ENCODE peak calls at places on chromosomes 16 and 17, in nine cellular contexts. T is lower leg skin, W is A673, K is lower lobe of right lung, N is GM12878, Y is uterus, H is body of pancreas, I is fibroblast of lung, C is fibroblast of mammary gland. A is an unnamed sample.

GRCh38 chr17:1110844-1111598 is 68.8 kb downstream of the ABR start:
- DNase-seq in N (no peak), H (peak; percentile 41), W (peak; percentile 88), I (peak; percentile 70), K (peak; percentile 87), Y (peak; percentile 72), T (no peak), C (peak; percentile 85), A (no peak)

GRCh38 chr17:7589204-7589868 is 558 bp downstream of the SOX15 start:
- DNase-seq in Y (peak; percentile 88), K (peak; percentile 90), W (peak; percentile 90), I (peak; percentile 85), N (no peak), C (peak; percentile 88), T (peak; percentile 80), H (peak; percentile 85), A (peak; percentile 89)

GRCh38 chr17:75994802-75995350 is 5.8 kb upstream of the CDK3 start:
- DNase-seq in N (no peak), H (no peak), C (no peak), K (no peak), W (no peak), I (no peak), Y (no peak), T (no peak), A (no peak)

GRCh38 chr17:72997559-72997958 is 94.9 kb downstream of the SLC39A11 start:
- DNase-seq in W (no peak), T (no peak), I (no peak), Y (no peak), N (no peak), K (no peak), C (no peak), H (no peak), A (no peak)

GRCh38 chr16:30786936-30787612 is at the start of gene ZNF629:
- DNase-seq in T (peak; percentile 62), Y (peak; percentile 71), C (peak; percentile 62), H (peak; percentile 75), N (no peak), W (peak; percentile 78), I (peak; percentile 77), K (peak; percentile 75), A (peak; percentile 82)

GRCh38 chr16:17578921-17579876 is 108.4 kb upstream of the XYLT1 start:
- DNase-seq in N (peak; percentile 28), W (peak; percentile 56), C (peak; percentile 85), H (peak; percentile 65), I (peak; percentile 83), T (peak; percentile 80), K (no peak), Y (peak; percentile 48), A (peak; percentile 63)

GRCh38 chr17:78674595-78675315 is 97.6 kb upstream of the DNAH17 start:
- DNase-seq in H (peak; percentile 65), Y (no peak), K (no peak), C (no peak), W (peak; percentile 37), I (no peak), N (no peak), T (no peak), A (no peak)

GRCh38 chr17:1724869-1725641 is 551 bp downstream of the WDR81 start:
- DNase-seq in C (no peak), K (peak; percentile 72), W (peak; percentile 28), I (no peak), H (no peak), N (no peak), T (no peak), Y (peak; percentile 33), A (no peak)

GRCh38 chr17:17681744-17682292 is 560 bp downstream of the RAI1 start:
- DNase-seq in N (no peak), I (no peak), W (peak; percentile 52), K (no peak), C (no peak), H (peak; percentile 40), T (peak; percentile 32), Y (peak; percentile 55), A (peak; percentile 80)

GRCh38 chr16:68756250-68757051 is 19.4 kb downstream of the CDH1 start:
- DNase-seq in N (peak; percentile 94), H (peak; percentile 75), K (peak; percentile 81), I (no peak), W (no peak), T (peak; percentile 69), C (no peak), Y (no peak), A (no peak)

GRCh38 chr16:69260019-69260418 is 51.1 kb upstream of the VPS4A start:
- DNase-seq in H (peak; percentile 11), T (no peak), C (no peak), W (no peak), I (no peak), Y (no peak), K (no peak), N (no peak), A (no peak)

GRCh38 chr16:17106243-17106791 is 364.4 kb downstream of the XYLT1 start:
- DNase-seq in N (peak; percentile 17), H (no peak), W (no peak), T (no peak), C (no peak), K (no peak), Y (no peak), I (no peak), A (no peak)

GRCh38 chr17:29010586-29010985 is 4.8 kb upstream of the SEZ6 start:
- DNase-seq in I (no peak), N (no peak), W (no peak), H (no peak), Y (no peak), K (no peak), C (no peak), T (no peak), A (no peak)

DNA sequence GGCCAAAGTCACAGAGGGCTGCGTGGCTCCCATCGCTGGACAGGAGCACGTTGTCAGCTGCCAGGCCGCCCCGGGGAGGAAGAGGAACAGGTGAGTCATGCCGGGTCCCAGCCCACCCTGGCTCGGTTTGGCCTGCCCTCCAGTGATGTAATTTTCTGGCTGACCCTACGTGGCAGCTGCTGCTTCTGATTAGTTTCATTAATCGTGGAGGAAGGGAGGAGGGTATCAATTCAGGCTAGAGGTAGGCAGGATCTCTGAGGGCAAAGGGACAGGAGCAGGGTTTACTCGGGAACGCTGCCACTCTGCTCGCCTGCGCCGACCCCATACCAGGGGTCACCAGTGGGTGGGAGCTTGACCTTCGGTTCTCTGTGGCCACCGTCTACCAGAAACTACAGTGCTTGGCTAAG is 11.7 kb upstream of the SPATA32 start:
- DNase-seq in T (no peak), K (no peak), N (no peak), C (peak; percentile 76), I (no peak), H (no peak), W (no peak), Y (no peak), A (no peak)
- TF ChIP-seq CTCF in T (no peak), K (no peak), N (no peak), C (no peak), I (no peak), H (no peak), W (no peak), Y (no peak), A (no peak)

GRCh38 chr17:57288034-57288752 is 31.9 kb downstream of the MSI2 start:
- DNase-seq in T (no peak), N (no peak), Y (no peak), I (peak; percentile 56), H (no peak), W (no peak), C (peak; percentile 25), K (no peak), A (no peak)
- H3K4me3 ChIP-seq in T (no peak overlapping the region), N (no peak overlapping the region), Y (no peak overlapping the region), I (no peak overlapping the region), H (no peak overlapping the region), W (no peak overlapping the region), C (no peak overlapping the region), K (no peak overlapping the region), A (no peak overlapping the region)

GRCh38 chr17:41617698-41618097 is 5.1 kb upstream of the KRT16 start:
- DNase-seq in W (no peak), H (no peak), N (no peak), T (no peak), K (no peak), Y (no peak), C (no peak), I (no peak), A (no peak)
- TF ChIP-seq CTCF in W (no peak), H (no peak), N (no peak), T (no peak), K (no peak), Y (no peak), C (no peak), I (no peak), A (no peak)

GRCh38 chr17:81340606-81341346 is 45.7 kb upstream of the SLC38A10 start:
- DNase-seq in H (peak; percentile 83), K (no peak), W (no peak), T (no peak), Y (no peak), N (no peak), C (no peak), I (peak; percentile 50), A (peak; percentile 48)
- H3K4me3 ChIP-seq in H (no peak overlapping the region), K (peak overlapping the region; percentile 69), W (peak overlapping the region; percentile 78), T (no peak overlapping the region), Y (peak overlapping the region; percentile 89), N (no peak overlapping the region), C (peak overlapping the region; percentile 12), I (no peak overlapping the region), A (peak overlapping the region; percentile 31)

DNA sequence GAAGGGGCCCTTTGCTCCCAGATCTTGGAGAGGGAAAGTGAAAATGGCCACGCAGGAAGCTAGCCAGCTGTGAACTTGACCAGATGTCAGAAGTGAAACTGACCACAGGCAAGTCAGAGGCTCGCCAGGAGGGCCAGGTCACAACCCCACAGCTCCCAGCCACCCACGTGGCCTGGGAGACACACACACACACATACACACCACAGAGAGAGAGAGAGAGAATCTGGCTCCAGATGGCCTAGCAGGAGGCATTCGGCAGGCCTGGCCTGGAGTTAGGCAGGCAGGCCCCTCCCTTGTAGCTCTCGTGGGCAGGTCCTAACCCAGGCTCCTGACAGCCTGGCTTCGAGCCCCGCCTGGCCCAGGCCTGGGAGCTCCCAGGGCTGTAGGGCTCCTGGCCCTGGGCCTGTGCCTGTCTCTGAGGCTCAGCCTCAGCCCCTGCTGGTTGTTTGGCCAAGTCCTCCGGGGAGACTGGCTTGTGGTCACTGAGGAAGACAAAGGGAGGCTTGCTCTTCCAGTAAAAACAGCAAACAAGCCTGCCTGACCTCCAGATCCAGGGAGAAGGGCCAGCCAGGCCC is 20.2 kb downstream of the NGFR start:
- DNase-seq in T (peak; percentile 83), N (peak; percentile 55), I (peak; percentile 99), C (peak; percentile 99), W (no peak), Y (peak; percentile 92), K (peak; percentile 82), H (peak; percentile 91), A (peak; percentile 91)
- TF ChIP-seq CTCF in T (no peak), N (no peak), I (peak; percentile 37), C (peak; percentile 41), W (no peak), Y (peak; percentile 16), K (no peak), H (no peak), A (no peak)

DNA sequence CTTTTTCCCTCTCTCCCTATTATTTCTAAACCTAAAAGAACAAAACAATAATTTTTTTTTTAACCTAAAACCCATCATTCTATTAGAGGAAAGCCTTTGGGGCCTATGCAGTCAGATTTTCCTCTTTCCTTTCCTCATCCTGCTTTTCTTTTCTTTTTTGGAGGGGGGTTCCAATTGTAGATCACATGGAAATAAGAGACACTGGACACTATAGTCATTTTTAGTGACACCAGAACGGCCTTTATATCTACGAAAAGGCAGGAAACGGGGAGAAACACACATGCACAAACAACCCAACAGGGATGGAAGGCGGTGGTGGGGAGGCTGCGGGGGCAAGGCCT is 5.1 kb upstream of the ZFHX3 start:
- DNase-seq in N (no peak), Y (no peak), H (no peak), C (no peak), W (no peak), T (no peak), K (no peak), I (no peak), A (no peak)
- H3K4me3 ChIP-seq in N (no peak overlapping the region), Y (no peak overlapping the region), H (no peak overlapping the region), C (no peak overlapping the region), W (peak overlapping the region; percentile 90), T (no peak overlapping the region), K (no peak overlapping the region), I (peak overlapping the region; percentile 8), A (no peak overlapping the region)